ENCODE peak calls at places on chromosomes 5 and 9, in eight cellular contexts. Q is NCI-H1105 treated with DMSO at 0.1 percent for 48 hours, D is lower leg skin, V is GM13977, Y is hepatic stellate cell, K is hypothalamus, J is H1, I is cerebellar nuclear complex. U is an unnamed sample.

GRCh38 chr9:136011703-136012496 is 50.7 kb upstream of the UBAC1 start:
- DNase-seq in Q (no peak), D (no peak), V (no peak), Y (no peak), K (peak; percentile 76), J (no peak), I (no peak), U (no peak)

GRCh38 chr9:36398745-36399144 is 1.3 kb downstream of the RNF38 start:
- DNase-seq in Q (no peak), D (no peak), V (no peak), Y (peak; percentile 57), K (no peak), J (no peak), I (no peak), U (no peak)

GRCh38 chr9:133990366-133991210 is 1.5 kb downstream of the VAV2 start:
- DNase-seq in Q (no peak), D (peak; percentile 90), V (no peak), Y (peak; percentile 88), K (no peak), J (no peak), I (no peak), U (no peak)

GRCh38 chr9:122056484-122056883 is 36.6 kb downstream of the TTLL11 start:
- DNase-seq in Q (no peak), D (no peak), V (no peak), Y (no peak), K (no peak), J (peak; percentile 57), I (no peak), U (no peak)

GRCh38 chr5:21802100-21802499 is 1051.0 kb downstream of the CDH12 start:
- DNase-seq in Q (no peak), D (no peak), V (no peak), Y (no peak), K (no peak), J (no peak), I (no peak), U (no peak)

GRCh38 chr9:33082538-33083326 is 6.3 kb upstream of the SMU1 start:
- DNase-seq in Q (no peak), D (no peak), V (no peak), Y (no peak), K (peak; percentile 16), J (no peak), I (peak; percentile 7), U (no peak)

GRCh38 chr5:180208435-180209081 is 453 bp downstream of the RASGEF1C start:
- DNase-seq in Q (no peak), D (peak; percentile 80), V (no peak), Y (no peak), K (no peak), J (peak; percentile 67), I (no peak), U (no peak)

GRCh38 chr9:95819636-95820035 is 55.9 kb upstream of the ERCC6L2 start:
- DNase-seq in Q (no peak), D (no peak), V (no peak), Y (no peak), K (no peak), J (no peak), I (no peak), U (peak; percentile 22)

GRCh38 chr5:66520854-66521253 is 75.3 kb upstream of the MAST4 start:
- DNase-seq in Q (no peak), D (no peak), V (no peak), Y (no peak), K (no peak), J (no peak), I (no peak), U (no peak)

GRCh38 chr9:98057095-98057799 is 715 bp downstream of the NANS start:
- DNase-seq in Q (no peak), D (peak; percentile 93), V (no peak), Y (no peak), K (no peak), J (no peak), I (no peak), U (no peak)

GRCh38 chr5:140633081-140633471 is at the start of gene CD14:
- DNase-seq in Q (no peak), D (peak; percentile 92), V (peak; percentile 15), Y (peak; percentile 45), K (peak; percentile 17), J (no peak), I (no peak), U (no peak)

GRCh38 chr9:107707419-107707837 is 217.9 kb upstream of the KLF4 start:
- DNase-seq in Q (no peak), D (no peak), V (no peak), Y (peak; percentile 79), K (no peak), J (no peak), I (no peak), U (no peak)

GRCh38 chr5:53819482-53819881 is 259.0 kb downstream of the NDUFS4 start:
- DNase-seq in Q (no peak), D (no peak), V (no peak), Y (no peak), K (no peak), J (no peak), I (no peak), U (no peak)

GRCh38 chr5:33659526-33660169 is 218.9 kb downstream of the TARS1 start:
- DNase-seq in Q (no peak), D (no peak), V (no peak), Y (no peak), K (no peak), J (no peak), I (no peak), U (no peak)

GRCh38 chr5:14977058-14977640 is 105.6 kb upstream of the ANKH start:
- DNase-seq in Q (no peak), D (no peak), V (no peak), Y (no peak), K (no peak), J (no peak), I (no peak), U (no peak)

GRCh38 chr5:112533315-112533867 is 114.3 kb upstream of the EPB41L4A start:
- DNase-seq in Q (no peak), D (no peak), V (no peak), Y (no peak), K (no peak), J (no peak), I (no peak), U (peak; percentile 33)

GRCh38 chr5:38591450-38591849 is 35.0 kb upstream of the LIFR start:
- DNase-seq in Q (no peak), D (no peak), V (no peak), Y (no peak), K (no peak), J (no peak), I (no peak), U (no peak)

GRCh38 chr5:72559866-72560766 is 52.9 kb upstream of the ZNF366 start:
- DNase-seq in Q (no peak), D (no peak), V (no peak), Y (no peak), K (no peak), J (no peak), I (no peak), U (peak; percentile 33)

GRCh38 chr5:81354093-81354492 is 39.8 kb downstream of the ACOT12 start:
- DNase-seq in Q (no peak), D (no peak), V (no peak), Y (no peak), K (no peak), J (no peak), I (no peak), U (no peak)

GRCh38 chr5:51383494-51384081 is 340 bp downstream of the ISL1 start:
- DNase-seq in Q (no peak), D (no peak), V (no peak), Y (no peak), K (no peak), J (no peak), I (no peak), U (no peak)

GRCh38 chr9:115553082-115553481 is 435.1 kb upstream of the TNC start:
- DNase-seq in Q (no peak), D (no peak), V (no peak), Y (no peak), K (no peak), J (no peak), I (no peak), U (peak; percentile 13)

GRCh38 chr5:56306433-56307150 is 73.5 kb upstream of the ANKRD55 start:
- DNase-seq in Q (peak; percentile 56), D (no peak), V (no peak), Y (no peak), K (no peak), J (no peak), I (no peak), U (no peak)

GRCh38 chr9:130333041-130334040 is 67.8 kb downstream of the HMCN2 start:
- DNase-seq in Q (no peak), D (no peak), V (no peak), Y (no peak), K (no peak), J (no peak), I (no peak), U (no peak)

GRCh38 chr5:77733130-77733529 is 43.0 kb downstream of the TBCA start:
- DNase-seq in Q (no peak), D (no peak), V (no peak), Y (no peak), K (no peak), J (no peak), I (no peak), U (no peak)

GRCh38 chr9:83955985-83956287 is 24.1 kb downstream of the HNRNPK start:
- DNase-seq in Q (peak; percentile 31), D (no peak), V (peak; percentile 33), Y (no peak), K (no peak), J (no peak), I (no peak), U (no peak)

GRCh38 chr9:85541876-85542275 is 199.9 kb downstream of the AGTPBP1 start:
- DNase-seq in Q (no peak), D (no peak), V (no peak), Y (no peak), K (no peak), J (no peak), I (no peak), U (no peak)

GRCh38 chr5:151699071-151699901 is 12.6 kb upstream of the SPARC start:
- DNase-seq in Q (no peak), D (peak; percentile 91), V (no peak), Y (peak; percentile 85), K (no peak), J (no peak), I (no peak), U (peak; percentile 68)

GRCh38 chr9:99184073-99184426 is 37.7 kb downstream of the ALG2 start:
- DNase-seq in Q (no peak), D (no peak), V (no peak), Y (no peak), K (no peak), J (no peak), I (no peak), U (no peak)

GRCh38 chr5:42583322-42583721 is 160.1 kb downstream of the GHR start:
- DNase-seq in Q (peak; percentile 33), D (no peak), V (peak; percentile 60), Y (peak; percentile 40), K (no peak), J (peak; percentile 54), I (no peak), U (peak; percentile 25)

U was measured in NT2/D1.